ENCODE peak calls at places on chromosomes 5 and 9, in four cellular contexts. H is CD8-positive, alpha-beta memory T cell; D is mucosa of descending colon; O is adipocyte. W is an unnamed sample. For H3K36me3 and H3K4me1, the result is how much of the 10 kb centered on the place peaks cover.

GRCh38 chr5:158601118-158601517 is 498.6 kb downstream of the EBF1 start:
- DNase-seq in H (no peak), D (no peak), O (no peak), W (no peak)

GRCh38 chr9:17236147-17236546 is 101.3 kb downstream of the CNTLN start:
- DNase-seq in H (no peak), D (no peak), O (no peak), W (no peak)

GRCh38 chr5:128736567-128736966 is 198.5 kb upstream of the FBN2 start:
- DNase-seq in H (no peak), D (no peak), O (peak), W (no peak)

GRCh38 chr9:77417570-77417969 is 230.6 kb downstream of the GNA14 start:
- DNase-seq in H (no peak), D (no peak), O (peak), W (no peak)

GRCh38 chr9:127541865-127542264 is 70.2 kb upstream of the STXBP1 start:
- DNase-seq in H (no peak), D (no peak), O (peak), W (no peak)

GRCh38 chr5:55597014-55597981 is 62.5 kb upstream of the PLPP1 start:
- DNase-seq in H (no peak), D (peak), O (peak), W (no peak)

GRCh38 chr5:154215931-154216330 is 25.4 kb downstream of the GALNT10 start:
- DNase-seq in H (no peak), D (no peak), O (no peak), W (peak)

GRCh38 chr9:90033030-90033650 is 428.3 kb downstream of the GADD45G start:
- DNase-seq in H (no peak), D (no peak), O (no peak), W (no peak)

GRCh38 chr5:7053528-7054209 is 340.4 kb downstream of the TENT4A start:
- DNase-seq in H (no peak), D (no peak), O (no peak), W (no peak)

GRCh38 chr9:86262436-86262835 is 3.0 kb upstream of the C9orf153 start:
- DNase-seq in H (no peak), D (no peak), O (no peak), W (no peak)

GRCh38 chr9:130356033-130356432 is 88.7 kb upstream of the ASS1 start:
- DNase-seq in H (no peak), D (no peak), O (no peak), W (no peak)

GRCh38 chr9:12133416-12133815 is 559.8 kb upstream of the TYRP1 start:
- DNase-seq in H (no peak), D (no peak), O (no peak), W (no peak)

GRCh38 chr5:131536211-131536826 is 98.7 kb downstream of the RAPGEF6 start:
- DNase-seq in H (no peak), D (no peak), O (peak), W (no peak)

GRCh38 chr9:123085916-123086315 is 52.4 kb downstream of the GPR21 start:
- DNase-seq in H (no peak), D (no peak), O (no peak), W (no peak)

GRCh38 chr9:123089790-123090189 is 56.3 kb downstream of the GPR21 start:
- DNase-seq in H (no peak), D (no peak), O (no peak), W (no peak)

GRCh38 chr9:123089040-123089439 is 55.6 kb downstream of the GPR21 start:
- DNase-seq in H (no peak), D (no peak), O (no peak), W (no peak)

GRCh38 chr9:123090198-123090896 is 56.9 kb downstream of the GPR21 start:
- DNase-seq in H (no peak), D (no peak), O (peak), W (no peak)

DNA sequence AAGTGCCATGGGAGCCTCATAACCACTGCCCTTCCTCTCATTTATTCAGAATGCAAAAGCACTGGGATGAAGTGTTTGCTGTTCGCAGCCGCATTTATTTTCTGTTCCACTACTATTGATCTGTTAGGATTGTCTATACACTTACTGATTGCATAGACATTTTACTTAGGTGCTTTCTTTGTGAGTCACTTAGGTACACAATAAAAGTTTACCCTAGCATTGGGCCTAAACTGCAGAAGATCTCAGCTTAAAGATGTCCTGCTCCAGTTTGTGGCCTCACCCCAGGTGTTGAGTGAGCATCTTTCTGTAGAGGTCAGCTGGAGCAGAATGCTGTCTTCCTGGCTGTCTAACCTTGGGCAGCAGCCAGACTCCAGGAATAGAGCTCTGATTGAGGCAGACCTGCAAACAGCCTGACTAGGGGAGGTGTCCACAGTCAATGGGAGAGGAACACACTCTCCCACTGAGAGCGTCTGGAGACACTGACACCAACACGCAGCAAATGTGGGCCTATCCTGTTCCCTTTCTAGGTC is 54.0 kb downstream of the GPR21 start:
- DNase-seq in H (no peak), D (no peak), O (no peak), W (no peak)
- H3K36me3 ChIP-seq in H (under half), D (under half), O (half or more), W (under half)

GRCh38 chr9:93949073-93949693 is 6.0 kb downstream of the BARX1 start:
- DNase-seq in H (no peak), D (no peak), O (no peak), W (no peak)

GRCh38 chr9:93949694-93950449 is 5.3 kb downstream of the BARX1 start:
- DNase-seq in H (no peak), D (no peak), O (peak), W (no peak)

GRCh38 chr9:93946338-93946712 is 8.8 kb downstream of the BARX1 start:
- DNase-seq in H (no peak), D (no peak), O (no peak), W (no peak)

GRCh38 chr9:93947409-93948070 is 7.6 kb downstream of the BARX1 start:
- DNase-seq in H (no peak), D (no peak), O (no peak), W (no peak)

DNA sequence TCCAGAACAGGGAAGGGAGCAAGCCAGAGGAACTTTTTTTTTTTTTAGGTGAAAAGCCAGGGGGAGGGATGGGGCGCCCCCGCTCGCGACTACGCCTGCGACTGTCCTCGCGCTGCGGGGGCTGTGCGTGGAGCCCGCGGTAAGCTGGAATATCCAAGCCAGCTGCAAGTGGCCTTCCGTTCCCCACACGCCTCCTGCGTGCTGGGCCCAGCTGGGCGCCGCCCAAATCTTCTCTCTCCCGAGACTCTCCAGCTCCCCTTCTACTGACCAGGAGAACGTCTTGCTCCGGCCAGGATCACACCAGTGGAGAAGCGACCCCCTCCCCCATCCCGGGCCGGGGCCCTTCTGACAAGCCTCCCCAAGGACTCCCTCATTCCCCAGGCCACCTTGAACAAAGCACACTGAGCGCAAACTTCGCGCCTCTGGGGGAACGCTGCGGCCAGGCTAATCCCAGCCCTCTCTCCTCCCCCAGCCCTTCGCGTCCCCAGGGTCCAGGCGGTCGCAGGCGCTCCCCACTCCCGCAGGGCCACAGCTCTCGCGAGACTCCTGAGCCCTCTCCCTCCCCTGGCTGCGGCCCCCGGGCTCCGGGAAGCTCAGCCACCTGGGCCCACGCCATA is 6.6 kb downstream of the BARX1 start:
- DNase-seq in H (no peak), D (no peak), O (no peak), W (no peak)
- H3K4me1 ChIP-seq in H (under half), D (under half), O (under half), W (under half)

DNA sequence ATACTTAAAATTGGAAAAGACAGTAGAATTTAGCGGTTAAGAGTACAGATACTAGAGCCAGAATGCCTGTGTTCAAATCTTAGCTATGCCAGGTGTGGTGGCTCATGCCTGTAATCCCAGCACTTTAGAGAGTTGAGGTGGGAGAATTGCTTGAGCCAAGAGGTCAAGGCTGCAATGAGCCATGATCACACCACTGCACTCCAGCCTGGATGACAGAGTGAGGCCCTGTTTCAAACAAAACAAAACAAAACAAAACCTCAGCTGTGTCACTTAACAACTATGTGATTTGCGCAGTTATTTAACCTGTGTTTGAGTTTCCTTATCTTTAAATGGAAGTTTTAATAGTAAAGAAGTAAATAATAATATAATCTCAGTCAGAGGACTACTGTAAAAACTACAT is 68.4 kb downstream of the TBCA start:
- DNase-seq in H (no peak), D (no peak), O (no peak), W (no peak)
- H3K36me3 ChIP-seq in H (under half), D (under half), O (half or more), W (under half)

GRCh38 chr9:68869020-68869419 is 144.9 kb downstream of the PRKACG start:
- DNase-seq in H (no peak), D (no peak), O (no peak), W (no peak)
- H3K4me1 ChIP-seq in H (under half), D (under half), O (under half), W (under half)

GRCh38 chr5:69170969-69171368 is 4.0 kb downstream of the CCNB1 start:
- DNase-seq in H (no peak), D (no peak), O (no peak), W (no peak)
- H3K36me3 ChIP-seq in H (under half), D (under half), O (under half), W (under half)

DNA sequence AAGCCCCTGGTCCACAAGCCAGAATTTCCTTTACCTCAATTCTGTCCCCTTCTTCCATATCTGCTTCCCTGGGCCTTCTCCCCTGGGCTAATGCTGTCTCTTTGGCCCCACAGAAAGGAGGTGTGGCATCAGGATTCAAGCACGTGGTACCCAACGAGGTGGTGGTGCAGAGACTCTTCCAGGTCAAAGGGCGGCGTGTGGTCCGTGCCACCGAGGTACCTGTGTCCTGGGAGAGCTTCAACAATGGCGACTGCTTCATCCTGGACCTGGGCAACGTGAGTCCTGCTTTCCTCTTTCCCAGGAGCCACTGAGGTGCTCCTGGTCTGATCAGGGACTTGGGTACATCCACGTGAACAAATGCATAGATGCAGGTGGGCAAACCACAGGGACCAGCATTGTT is 42.6 kb downstream of the GSN start:
- DNase-seq in H (no peak), D (no peak), O (no peak), W (no peak)
- H3K4me1 ChIP-seq in H (under half), D (under half), O (under half), W (under half)

DNA sequence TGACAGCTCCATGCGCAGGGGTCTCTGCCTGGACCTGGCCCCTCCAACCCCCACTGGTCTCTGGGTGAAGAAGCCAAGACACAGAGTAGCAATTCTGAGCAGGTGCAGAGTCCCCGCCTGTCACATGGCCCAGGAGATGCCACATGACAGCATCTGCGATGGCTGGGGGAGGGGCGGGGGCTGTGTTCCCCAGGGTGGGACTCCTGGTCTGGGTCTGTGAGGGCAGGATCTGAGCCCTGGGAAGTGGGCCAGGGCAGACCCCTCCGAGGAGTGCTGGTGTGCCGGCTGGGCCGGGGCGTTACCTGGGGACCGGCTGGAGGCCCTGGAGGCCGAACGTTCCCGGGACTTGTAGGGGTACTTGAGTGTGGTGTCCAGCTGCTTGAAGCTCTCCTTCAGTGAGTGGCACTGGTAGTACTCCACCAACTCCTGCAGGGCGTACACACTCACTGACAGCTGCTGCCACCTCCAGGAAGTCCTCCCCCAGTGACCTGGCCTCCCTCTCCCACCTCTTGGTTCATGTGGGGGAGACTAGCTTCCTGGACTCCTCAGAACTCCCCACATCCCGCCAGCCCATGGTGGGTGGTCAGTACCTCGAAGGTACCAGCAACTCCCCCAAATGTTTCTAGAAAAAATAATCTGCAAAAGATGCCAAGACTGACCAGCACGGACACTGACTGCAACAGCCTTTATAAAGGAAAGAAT is 32.1 kb upstream of the SARDH start:
- DNase-seq in H (no peak), D (no peak), O (no peak), W (peak)
- H3K36me3 ChIP-seq in H (under half), D (under half), O (under half), W (under half)

GRCh38 chr5:10552183-10553143 is 11.4 kb upstream of the ANKRD33B start:
- DNase-seq in H (no peak), D (no peak), O (no peak), W (no peak)
- H3K4me1 ChIP-seq in H (under half), D (under half), O (under half), W (under half)

DNA sequence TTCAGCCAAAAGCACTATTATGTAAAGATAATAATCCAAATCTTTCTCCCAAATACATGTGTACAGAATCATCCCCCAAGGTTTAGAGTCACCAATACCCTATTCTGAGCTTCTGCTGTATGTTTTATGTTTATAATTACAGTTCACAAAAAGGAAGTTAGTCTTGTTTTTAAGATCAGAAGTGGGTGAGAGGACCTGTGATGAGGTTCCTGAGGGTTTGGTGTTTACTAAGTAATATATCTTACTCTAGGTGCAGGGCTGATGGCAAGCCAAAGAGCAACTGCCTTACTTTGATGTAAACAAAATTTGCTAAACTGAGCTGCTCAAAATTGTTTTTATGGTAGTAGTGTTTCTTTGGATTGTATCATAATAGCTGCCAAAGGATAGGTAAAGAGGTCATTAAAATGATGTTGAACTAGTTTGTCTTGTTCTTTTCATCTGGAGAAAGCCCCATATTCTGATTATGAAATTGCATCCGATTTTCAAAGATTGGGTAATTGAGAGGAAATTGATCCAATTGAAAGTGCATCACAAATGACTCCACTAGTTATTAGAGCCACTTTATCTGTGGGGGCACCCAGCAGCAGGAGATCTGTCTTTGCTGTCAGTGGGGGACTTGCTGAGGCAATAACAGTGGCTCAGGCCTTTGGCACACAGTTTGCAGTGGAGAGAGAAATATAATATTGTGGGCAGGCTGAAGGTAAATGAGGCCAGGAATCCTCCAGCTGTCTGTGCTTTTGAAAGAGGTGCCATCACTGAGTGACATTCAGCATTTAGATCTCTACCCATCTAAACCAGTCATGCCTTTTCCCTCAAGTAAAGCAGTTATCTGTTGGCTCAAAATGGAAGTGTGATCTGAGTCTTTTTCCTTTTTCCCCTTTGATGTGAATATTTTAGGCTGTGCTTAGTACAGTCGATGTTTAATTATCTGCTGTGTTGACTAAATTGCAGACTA is 14.1 kb downstream of the TRIM32 start:
- DNase-seq in H (no peak), D (no peak), O (no peak), W (no peak)
- H3K36me3 ChIP-seq in H (under half), D (under half), O (under half), W (under half)

W was measured in testis.